ENCODE peak calls at places on chromosomes 2 and 18, in five cellular contexts. E is H9, T is mesenchymal stem cell, L is IMR-90, I is mesendoderm. W is an unnamed sample.

GRCh38 chr2:47534179-47534919 is 131.4 kb downstream of the MSH2 start:
- DNase-seq in E (no peak), T (peak; percentile 90), L (peak; percentile 89), I (peak; percentile 71), W (peak; percentile 27)

GRCh38 chr18:58721586-58722160 is 50.4 kb downstream of the MALT1 start:
- DNase-seq in E (no peak), T (no peak), L (peak; percentile 28), I (no peak), W (no peak)

GRCh38 chr2:133054297-133054696 is 384.3 kb upstream of the LYPD1 start:
- DNase-seq in E (no peak), T (no peak), L (peak; percentile 76), I (peak; percentile 90), W (no peak)

GRCh38 chr2:99648906-99649606 is 159.2 kb upstream of the REV1 start:
- DNase-seq in E (no peak), T (no peak), L (peak; percentile 24), I (no peak), W (no peak)

GRCh38 chr2:11370377-11371098 is 26.1 kb upstream of the ROCK2 start:
- DNase-seq in E (no peak), T (no peak), L (peak; percentile 43), I (no peak), W (no peak)

GRCh38 chr2:186746584-186746983 is 52.7 kb downstream of the FAM171B start:
- DNase-seq in E (no peak), T (no peak), L (no peak), I (no peak), W (no peak)

GRCh38 chr2:233053928-233054774 is 6.0 kb upstream of the INPP5D start:
- DNase-seq in E (peak; percentile 83), T (peak; percentile 37), L (peak; percentile 23), I (peak; percentile 71), W (peak; percentile 57)

GRCh38 chr2:160305081-160305750 is 105.1 kb upstream of the ITGB6 start:
- DNase-seq in E (no peak), T (peak; percentile 74), L (peak; percentile 94), I (no peak), W (no peak)

GRCh38 chr2:42980764-42981416 is 188.5 kb upstream of the HAAO start:
- DNase-seq in E (no peak), T (no peak), L (no peak), I (no peak), W (no peak)

GRCh38 chr2:195368530-195369216 is 288.4 kb upstream of the SLC39A10 start:
- DNase-seq in E (no peak), T (no peak), L (no peak), I (no peak), W (no peak)

GRCh38 chr2:86300496-86300895 is 36.9 kb downstream of the REEP1 start:
- DNase-seq in E (no peak), T (no peak), L (no peak), I (no peak), W (no peak)

GRCh38 chr2:45652090-45653050 is 895 bp downstream of the PRKCE start:
- DNase-seq in E (peak; percentile 44), T (peak; percentile 54), L (peak; percentile 57), I (peak; percentile 35), W (no peak)

GRCh38 chr2:215654177-215654850 is 218.4 kb upstream of the FN1 start:
- DNase-seq in E (no peak), T (no peak), L (peak; percentile 76), I (no peak), W (no peak)

GRCh38 chr2:95009009-95009760 is 16.3 kb upstream of the MAL start:
- DNase-seq in E (no peak), T (no peak), L (no peak), I (no peak), W (no peak)

GRCh38 chr2:109098251-109098920 is 30.6 kb upstream of the SH3RF3 start:
- DNase-seq in E (no peak), T (no peak), L (peak; percentile 23), I (peak; percentile 60), W (no peak)

GRCh38 chr2:233728723-233729301 is at the start of gene UGT1A3:
- DNase-seq in E (no peak), T (no peak), L (no peak), I (no peak), W (no peak)

GRCh38 chr18:60067426-60068210 is 167.8 kb downstream of the PMAIP1 start:
- DNase-seq in E (no peak), T (peak; percentile 27), L (no peak), I (peak; percentile 65), W (peak; percentile 69)

GRCh38 chr2:96579422-96579821 is 42.9 kb downstream of the ARID5A start:
- DNase-seq in E (no peak), T (no peak), L (no peak), I (peak; percentile 16), W (no peak)

GRCh38 chr18:12939161-12939560 is 8.7 kb upstream of the SEH1L start:
- DNase-seq in E (no peak), T (no peak), L (no peak), I (no peak), W (no peak)

GRCh38 chr2:101307950-101308431 is 510 bp downstream of the RNF149 start:
- DNase-seq in E (no peak), T (peak; percentile 41), L (no peak), I (peak; percentile 45), W (no peak)

GRCh38 chr2:128623776-128624424 is 305.2 kb upstream of the HS6ST1 start:
- DNase-seq in E (no peak), T (peak; percentile 57), L (peak; percentile 95), I (no peak), W (no peak)

GRCh38 chr18:24503182-24503581 is 42.7 kb downstream of the HRH4 start:
- DNase-seq in E (no peak), T (no peak), L (no peak), I (no peak), W (no peak)

GRCh38 chr2:237864940-237865622 is 5.7 kb downstream of the RAMP1 start:
- DNase-seq in E (no peak), T (no peak), L (peak; percentile 70), I (peak; percentile 61), W (no peak)

GRCh38 chr2:195532628-195533271 is 124.3 kb upstream of the SLC39A10 start:
- DNase-seq in E (no peak), T (peak; percentile 38), L (peak; percentile 63), I (peak; percentile 40), W (no peak)

GRCh38 chr18:76275913-76276312 is 219.1 kb downstream of the ZNF516 start:
- DNase-seq in E (no peak), T (no peak), L (no peak), I (no peak), W (no peak)

GRCh38 chr2:179107737-179108136 is 57.8 kb upstream of the CCDC141 start:
- DNase-seq in E (no peak), T (peak; percentile 54), L (peak; percentile 46), I (no peak), W (no peak)

GRCh38 chr18:50559750-50560680 is at the start of gene MAPK4:
- DNase-seq in E (peak; percentile 42), T (no peak), L (no peak), I (no peak), W (peak; percentile 48)

GRCh38 chr2:186695081-186695756 is 1.4 kb downstream of the FAM171B start:
- DNase-seq in E (no peak), T (peak; percentile 8), L (peak; percentile 76), I (no peak), W (no peak)

GRCh38 chr18:35672897-35673296 is 91.4 kb downstream of the GALNT1 start:
- DNase-seq in E (no peak), T (no peak), L (peak; percentile 77), I (no peak), W (no peak)

GRCh38 chr2:126798276-126799140 is 100.2 kb upstream of the TEX51 start:
- DNase-seq in E (peak; percentile 7), T (no peak), L (no peak), I (no peak), W (no peak)

GRCh38 chr2:18312818-18313217 is 247.6 kb downstream of the RDH14 start:
- DNase-seq in E (no peak), T (no peak), L (no peak), I (no peak), W (no peak)

GRCh38 chr2:12106440-12107080 is 360.1 kb downstream of the LPIN1 start:
- DNase-seq in E (no peak), T (peak; percentile 98), L (peak; percentile 99), I (no peak), W (no peak)

GRCh38 chr18:75210274-75211001 is at the start of gene TSHZ1:
- DNase-seq in E (peak; percentile 40), T (peak; percentile 88), L (peak; percentile 88), I (peak; percentile 74), W (peak; percentile 53)

GRCh38 chr2:217853301-217853881 is 149.4 kb downstream of the TNS1 start:
- DNase-seq in E (no peak), T (peak; percentile 73), L (peak; percentile 69), I (no peak), W (no peak)

GRCh38 chr18:79798346-79798998 is 734 bp downstream of the KCNG2 start:
- DNase-seq in E (no peak), T (peak; percentile 20), L (no peak), I (no peak), W (no peak)

GRCh38 chr2:41836944-41837343 is 210.9 kb upstream of the PKDCC start:
- DNase-seq in E (peak; percentile 54), T (peak; percentile 60), L (peak; percentile 58), I (peak; percentile 70), W (peak; percentile 76)

GRCh38 chr2:176173679-176174381 is 14.6 kb upstream of the HOXD1 start:
- DNase-seq in E (no peak), T (no peak), L (no peak), I (no peak), W (no peak)

GRCh38 chr18:49691177-49691608 is 122.1 kb downstream of the ACAA2 start:
- DNase-seq in E (no peak), T (peak; percentile 91), L (peak; percentile 93), I (no peak), W (no peak)

GRCh38 chr2:38026846-38027245 is 49.1 kb downstream of the CYP1B1 start:
- DNase-seq in E (no peak), T (no peak), L (no peak), I (no peak), W (no peak)

GRCh38 chr18:44679912-44680270 is 797 bp upstream of the SETBP1 start:
- DNase-seq in E (peak; percentile 42), T (peak; percentile 71), L (peak; percentile 31), I (peak; percentile 62), W (no peak)
- H4K8ac ChIP-seq in E (no peak overlapping the region), T (peak overlapping the region; percentile 84), L (no peak overlapping the region), I (peak overlapping the region; percentile 83), W (no peak overlapping the region)

GRCh38 chr2:202036601-202037037 is 3.0 kb downstream of the FZD7 start:
- DNase-seq in E (no peak), T (peak; percentile 52), L (peak; percentile 35), I (peak; percentile 74), W (peak; percentile 77)
- H3K18ac ChIP-seq in E (no peak overlapping the region), T (no peak overlapping the region), L (peak overlapping the region; percentile 90), I (peak overlapping the region; percentile 0), W (no peak overlapping the region)

GRCh38 chr2:79122676-79123075 is 2.4 kb downstream of the REG1A start:
- DNase-seq in E (no peak), T (no peak), L (no peak), I (no peak), W (no peak)
- H4K8ac ChIP-seq in E (no peak overlapping the region), T (no peak overlapping the region), L (no peak overlapping the region), I (no peak overlapping the region), W (no peak overlapping the region)

GRCh38 chr2:201136889-201137321 is 20.9 kb downstream of the CFLAR start:
- DNase-seq in E (no peak), T (no peak), L (no peak), I (no peak), W (no peak)
- H3K18ac ChIP-seq in E (no peak overlapping the region), T (peak overlapping the region; percentile 16), L (no peak overlapping the region), I (no peak overlapping the region), W (peak overlapping the region; percentile 71)